ENCODE peak calls at places on chromosome 22, in seven cellular contexts. J is Caki2; I is C1 segment of cervical spinal cord; Z is stimulated activated CD8-positive, alpha-beta memory T cell treated with anti-CD3 and anti-CD28 coated beads, Interleukin-15, amount 100 ng/mL, for 1 hour; F is activated CD4-positive, alpha-beta T cell treated with anti-CD3 and anti-CD28 coated beads for 48 hours; B is HFF-Myc; N is upper lobe of right lung. H is an unnamed sample.

GRCh38 chr22:50715250-50715649 is 22.8 kb upstream of the ACR start:
- DNase-seq in I (no peak), F (no peak), Z (no peak), B (no peak), N (no peak), J (no peak), H (no peak)

GRCh38 chr22:39462443-39463147 is 5.8 kb downstream of the MGAT3 start:
- DNase-seq in B (no peak), Z (no peak), J (no peak), F (no peak), N (no peak), I (peak), H (no peak)

GRCh38 chr22:19396561-19396933 is 35.0 kb downstream of the HIRA start:
- DNase-seq in I (no peak), B (no peak), Z (no peak), F (no peak), N (no peak), J (no peak), H (no peak)

GRCh38 chr22:50148991-50149721 is 21.4 kb upstream of the PANX2 start:
- DNase-seq in B (no peak), J (peak), Z (peak), I (peak), N (peak), F (peak), H (no peak)

GRCh38 chr22:42904049-42904448 is 47.0 kb upstream of the ARFGAP3 start:
- DNase-seq in J (no peak), Z (no peak), I (no peak), F (no peak), N (no peak), B (no peak), H (no peak)

GRCh38 chr22:22124374-22124773 is 120.2 kb upstream of the VPREB1 start:
- DNase-seq in F (no peak), N (no peak), Z (no peak), I (no peak), J (no peak), B (no peak), H (no peak)

GRCh38 chr22:36979016-36979415 is 40.2 kb downstream of the TST start:
- DNase-seq in Z (no peak), F (no peak), I (no peak), B (no peak), J (no peak), N (no peak), H (no peak)

GRCh38 chr22:34001701-34002466 is 81.6 kb upstream of the LARGE1 start:
- DNase-seq in J (no peak), F (no peak), N (no peak), I (no peak), B (no peak), Z (no peak), H (no peak)

GRCh38 chr22:27752771-27753170 is 48.8 kb downstream of the MN1 start:
- DNase-seq in I (peak), Z (no peak), B (no peak), J (peak), F (no peak), N (no peak), H (no peak)

GRCh38 chr22:39428597-39429071 is 28.2 kb upstream of the MGAT3 start:
- DNase-seq in N (no peak), Z (no peak), B (no peak), J (no peak), I (no peak), F (no peak), H (no peak)

GRCh38 chr22:20440637-20441591 is 3.3 kb upstream of the SCARF2 start:
- DNase-seq in N (peak), J (no peak), Z (no peak), F (no peak), B (no peak), I (no peak), H (no peak)

GRCh38 chr22:45879552-45879949 is 97.4 kb downstream of the WNT7B start:
- DNase-seq in J (no peak), Z (no peak), F (no peak), B (no peak), N (peak), I (no peak), H (no peak)

GRCh38 chr22:49959782-49960158 is 802 bp upstream of the PIM3 start:
- DNase-seq in J (no peak), I (no peak), F (peak), N (no peak), Z (no peak), B (no peak), H (no peak)

GRCh38 chr22:49202226-49202625 is 625.4 kb downstream of the BRD1 start:
- DNase-seq in Z (no peak), F (no peak), N (peak), B (no peak), J (no peak), I (no peak), H (no peak)

GRCh38 chr22:23242473-23243001 is 62.2 kb downstream of the BCR start:
- DNase-seq in I (no peak), N (no peak), J (no peak), Z (no peak), F (no peak), B (no peak), H (no peak)

GRCh38 chr22:38074181-38075104 is 9.5 kb downstream of the SLC16A8 start:
- DNase-seq in N (no peak), I (no peak), B (no peak), F (no peak), Z (no peak), J (no peak), H (no peak)

GRCh38 chr22:48627203-48627602 is 1200.5 kb downstream of the BRD1 start:
- DNase-seq in N (no peak), Z (no peak), J (no peak), B (no peak), I (peak), F (no peak), H (no peak)

GRCh38 chr22:41770715-41771452 is 29.6 kb upstream of the CCDC134 start:
- DNase-seq in N (no peak), B (no peak), F (peak), J (peak), I (no peak), Z (no peak), H (no peak)

GRCh38 chr22:36636916-36637315 is 66.6 kb downstream of the CACNG2 start:
- DNase-seq in I (no peak), N (no peak), J (no peak), F (no peak), Z (no peak), B (no peak), H (no peak)

GRCh38 chr22:28016781-28017557 is 97.9 kb upstream of the PITPNB start:
- DNase-seq in Z (no peak), I (no peak), F (no peak), J (no peak), B (no peak), N (peak), H (no peak)

GRCh38 chr22:48167238-48167637 is 1404.8 kb downstream of the TBC1D22A start:
- DNase-seq in B (no peak), I (no peak), J (no peak), Z (no peak), N (no peak), F (no peak), H (no peak)